ENCODE peak calls at places on chromosomes 3 and 15, in five cellular contexts. N is GM23248, T is OCI-LY7, K is omental fat pad, F is astrocyte. O is an unnamed sample.
A peak's percentile ranks its signal among the peaks of the same experiment; 100 is the strongest.

GRCh38 chr3:52742418-52743041 is 28.2 kb downstream of the NEK4 start:
- DNase-seq in N (peak; percentile 43), F (peak; percentile 12), T (peak; percentile 48), K (no peak), O (peak; percentile 54)

GRCh38 chr3:134916276-134916961 is 121.4 kb downstream of the EPHB1 start:
- DNase-seq in N (no peak), K (no peak), F (no peak), T (no peak), O (no peak)

GRCh38 chr15:81189583-81190283 is 6.9 kb upstream of the IL16 start:
- DNase-seq in F (peak; percentile 86), K (no peak), N (peak; percentile 96), T (no peak), O (peak; percentile 89)

GRCh38 chr15:39594056-39594763 is 13.3 kb downstream of the THBS1 start:
- DNase-seq in F (no peak), T (no peak), K (no peak), N (peak; percentile 41), O (peak; percentile 8)

GRCh38 chr3:37996785-37997301 is 6.3 kb downstream of the VILL start:
- DNase-seq in F (peak; percentile 57), N (peak; percentile 81), K (peak; percentile 85), T (peak; percentile 84), O (peak; percentile 71)

GRCh38 chr3:131326307-131326706 is 55.3 kb upstream of the NUDT16 start:
- DNase-seq in T (no peak), F (peak; percentile 29), K (no peak), N (peak; percentile 55), O (no peak)

GRCh38 chr3:146308682-146309081 is 57.8 kb upstream of the PLSCR4 start:
- DNase-seq in F (peak; percentile 88), N (peak; percentile 70), T (no peak), K (no peak), O (peak; percentile 89)

GRCh38 chr3:131494706-131495105 is 8.1 kb downstream of the MRPL3 start:
- DNase-seq in N (no peak), T (no peak), K (no peak), F (no peak), O (no peak)

GRCh38 chr3:190385835-190386688 is 1.9 kb upstream of the CLDN16 start:
- DNase-seq in F (peak; percentile 96), N (peak; percentile 97), T (no peak), K (no peak), O (peak; percentile 96)

GRCh38 chr3:85737846-85738245 is 779.1 kb downstream of the CADM2 start:
- DNase-seq in T (no peak), F (peak; percentile 68), K (no peak), N (no peak), O (no peak)

GRCh38 chr3:157807286-157807685 is 298.9 kb downstream of the SHOX2 start:
- DNase-seq in T (no peak), K (no peak), F (no peak), N (peak; percentile 62), O (no peak)

GRCh38 chr3:149332781-149333517 is 487 bp downstream of the TM4SF18 start:
- DNase-seq in N (no peak), T (no peak), K (no peak), F (no peak), O (no peak)

GRCh38 chr3:188776447-188776846 is 395.3 kb upstream of the TPRG1 start:
- DNase-seq in N (peak; percentile 73), K (no peak), F (peak; percentile 89), T (no peak), O (peak; percentile 91)

GRCh38 chr15:43153269-43153668 is 19.9 kb downstream of the TMEM62 start:
- DNase-seq in K (no peak), F (no peak), T (no peak), N (no peak), O (no peak)

GRCh38 chr15:74779162-74779648 is 2.7 kb upstream of the CSK start:
- DNase-seq in F (no peak), K (no peak), T (no peak), N (no peak), O (no peak)

GRCh38 chr15:64855206-64856000 is 13.7 kb downstream of the PLEKHO2 start:
- DNase-seq in N (peak; percentile 76), F (no peak), T (no peak), K (no peak), O (peak; percentile 33)

GRCh38 chr3:27080126-27080525 is 289.1 kb downstream of the NEK10 start:
- DNase-seq in K (no peak), T (no peak), N (no peak), F (no peak), O (no peak)

O was measured in fibroblast of lung.